ENCODE peak calls at places on chromosome 2, in six cellular contexts. One of them, this sample, is unnamed.
A peak's percentile ranks its signal among the peaks of the same experiment; 100 is the strongest.

GRCh38 chr2:108588070-108588668 is 53.9 kb downstream of the LIMS1 start:
- DNase-seq in Kasumi-1: peak; percentile 78
- DNase-seq in T-helper 9 cell: no peak
- DNase-seq in cardiac muscle cell: no peak
- DNase-seq in activated CD4-positive, alpha-beta T cell treated with anti-CD3 and anti-CD28 coated beads for 1 hour: no peak
- DNase-seq in COR-L47: no peak
- DNase-seq in this sample: no peak

GRCh38 chr2:40451926-40452605 is at the start of gene SLC8A1:
- DNase-seq in COR-L47: peak; percentile 67
- DNase-seq in cardiac muscle cell: peak; percentile 54
- DNase-seq in activated CD4-positive, alpha-beta T cell treated with anti-CD3 and anti-CD28 coated beads for 1 hour: no peak
- DNase-seq in Kasumi-1: no peak
- DNase-seq in T-helper 9 cell: no peak
- DNase-seq in this sample: no peak

GRCh38 chr2:49616800-49617199 is 462.5 kb upstream of the FSHR start:
- DNase-seq in cardiac muscle cell: peak; percentile 67
- DNase-seq in activated CD4-positive, alpha-beta T cell treated with anti-CD3 and anti-CD28 coated beads for 1 hour: no peak
- DNase-seq in Kasumi-1: peak; percentile 65
- DNase-seq in COR-L47: peak; percentile 38
- DNase-seq in T-helper 9 cell: no peak
- DNase-seq in this sample: no peak

GRCh38 chr2:54983345-54984235 is 66.7 kb downstream of the RTN4 start:
- DNase-seq in Kasumi-1: no peak
- DNase-seq in T-helper 9 cell: no peak
- DNase-seq in cardiac muscle cell: no peak
- DNase-seq in COR-L47: no peak
- DNase-seq in activated CD4-positive, alpha-beta T cell treated with anti-CD3 and anti-CD28 coated beads for 1 hour: no peak
- DNase-seq in this sample: no peak

GRCh38 chr2:128236491-128237035 is 82.1 kb downstream of the HS6ST1 start:
- DNase-seq in cardiac muscle cell: no peak
- DNase-seq in T-helper 9 cell: no peak
- DNase-seq in Kasumi-1: no peak
- DNase-seq in activated CD4-positive, alpha-beta T cell treated with anti-CD3 and anti-CD28 coated beads for 1 hour: no peak
- DNase-seq in COR-L47: no peak
- DNase-seq in this sample: no peak

GRCh38 chr2:854460-854859 is 96.2 kb upstream of the SNTG2 start:
- DNase-seq in cardiac muscle cell: peak; percentile 50
- DNase-seq in COR-L47: peak; percentile 23
- DNase-seq in activated CD4-positive, alpha-beta T cell treated with anti-CD3 and anti-CD28 coated beads for 1 hour: no peak
- DNase-seq in T-helper 9 cell: peak; percentile 49
- DNase-seq in Kasumi-1: no peak
- DNase-seq in this sample: no peak

GRCh38 chr2:137938204-137938603 is 26.1 kb upstream of the HNMT start:
- DNase-seq in Kasumi-1: no peak
- DNase-seq in COR-L47: no peak
- DNase-seq in cardiac muscle cell: no peak
- DNase-seq in T-helper 9 cell: no peak
- DNase-seq in activated CD4-positive, alpha-beta T cell treated with anti-CD3 and anti-CD28 coated beads for 1 hour: no peak
- DNase-seq in this sample: no peak

GRCh38 chr2:8337321-8337720 is 344.5 kb upstream of the ID2 start:
- DNase-seq in Kasumi-1: no peak
- DNase-seq in activated CD4-positive, alpha-beta T cell treated with anti-CD3 and anti-CD28 coated beads for 1 hour: no peak
- DNase-seq in T-helper 9 cell: no peak
- DNase-seq in COR-L47: no peak
- DNase-seq in cardiac muscle cell: no peak
- DNase-seq in this sample: no peak

GRCh38 chr2:6772366-6772710 is 93.4 kb downstream of the CMPK2 start:
- DNase-seq in activated CD4-positive, alpha-beta T cell treated with anti-CD3 and anti-CD28 coated beads for 1 hour: no peak
- DNase-seq in T-helper 9 cell: no peak
- DNase-seq in COR-L47: peak; percentile 45
- DNase-seq in cardiac muscle cell: no peak
- DNase-seq in Kasumi-1: no peak
- DNase-seq in this sample: no peak

GRCh38 chr2:236711440-236711839 is 141.8 kb downstream of the ACKR3 start:
- DNase-seq in Kasumi-1: no peak
- DNase-seq in T-helper 9 cell: no peak
- DNase-seq in COR-L47: no peak
- DNase-seq in activated CD4-positive, alpha-beta T cell treated with anti-CD3 and anti-CD28 coated beads for 1 hour: no peak
- DNase-seq in cardiac muscle cell: no peak
- DNase-seq in this sample: no peak

GRCh38 chr2:169768262-169768995 is 30.2 kb upstream of the SSB start:
- DNase-seq in activated CD4-positive, alpha-beta T cell treated with anti-CD3 and anti-CD28 coated beads for 1 hour: no peak
- DNase-seq in COR-L47: no peak
- DNase-seq in T-helper 9 cell: peak; percentile 11
- DNase-seq in cardiac muscle cell: no peak
- DNase-seq in Kasumi-1: no peak
- DNase-seq in this sample: peak; percentile 19

GRCh38 chr2:99481941-99482340 is 7.9 kb downstream of the REV1 start:
- DNase-seq in cardiac muscle cell: peak; percentile 42
- DNase-seq in Kasumi-1: no peak
- DNase-seq in activated CD4-positive, alpha-beta T cell treated with anti-CD3 and anti-CD28 coated beads for 1 hour: no peak
- DNase-seq in COR-L47: no peak
- DNase-seq in T-helper 9 cell: no peak
- DNase-seq in this sample: no peak

This sample was measured in activated B cell treated with CpG ODN at 0.5 μM for 24 hours.